ENCODE peak calls at places on chromosomes 1 and 21, in six cellular contexts. R, T, I, U, P and M are unnamed samples.

GRCh38 chr1:55194851-55195250 is 20.3 kb downstream of the USP24 start:
- DNase-seq in R (no peak), T (no peak), I (no peak), U (no peak), P (no peak), M (no peak)

GRCh38 chr1:51627672-51628071 is 10.8 kb downstream of the OSBPL9 start:
- DNase-seq in R (no peak), T (no peak), I (no peak), U (peak; percentile 34), P (no peak), M (no peak)

GRCh38 chr1:145706282-145706681 is 886 bp downstream of the PDZK1 start:
- DNase-seq in R (no peak), T (no peak), I (no peak), U (no peak), P (no peak), M (no peak)

GRCh38 chr21:42038826-42039425 is 28.8 kb upstream of the ZBTB21 start:
- DNase-seq in R (no peak), T (no peak), I (no peak), U (no peak), P (peak; percentile 21), M (no peak)

GRCh38 chr1:70764747-70765146 is 282.9 kb downstream of the PTGER3 start:
- DNase-seq in R (no peak), T (no peak), I (no peak), U (no peak), P (no peak), M (no peak)

GRCh38 chr1:109499661-109500536 is 6.0 kb downstream of the CYB561D1 start:
- DNase-seq in R (no peak), T (no peak), I (peak; percentile 77), U (peak; percentile 53), P (no peak), M (no peak)

GRCh38 chr21:42651515-42652401 is 1.7 kb upstream of the PDE9A start:
- DNase-seq in R (no peak), T (no peak), I (peak; percentile 67), U (peak; percentile 58), P (peak; percentile 76), M (no peak)

GRCh38 chr1:183019126-183019740 is 4.0 kb upstream of the LAMC1 start:
- DNase-seq in R (no peak), T (no peak), I (no peak), U (no peak), P (no peak), M (no peak)

GRCh38 chr21:16179732-16180131 is 449.9 kb downstream of the USP25 start:
- DNase-seq in R (no peak), T (no peak), I (no peak), U (no peak), P (no peak), M (no peak)

GRCh38 chr1:207333620-207334019 is 12.1 kb downstream of the CD55 start:
- DNase-seq in R (no peak), T (no peak), I (no peak), U (no peak), P (no peak), M (no peak)

GRCh38 chr1:56477164-56478111 is 101.9 kb downstream of the PLPP3 start:
- DNase-seq in R (no peak), T (peak; percentile 87), I (peak; percentile 89), U (no peak), P (peak; percentile 85), M (no peak)

GRCh38 chr1:216173315-216173714 is 249.9 kb downstream of the USH2A start:
- DNase-seq in R (no peak), T (no peak), I (no peak), U (peak; percentile 17), P (no peak), M (no peak)

GRCh38 chr1:203287109-203287893 is 18.0 kb upstream of the BTG2 start:
- DNase-seq in R (no peak), T (peak; percentile 82), I (peak; percentile 88), U (no peak), P (peak; percentile 96), M (peak; percentile 98)

GRCh38 chr1:96259399-96259798 is 462.2 kb upstream of the PTBP2 start:
- DNase-seq in R (no peak), T (no peak), I (no peak), U (peak; percentile 81), P (no peak), M (no peak)

GRCh38 chr1:180742663-180743062 is 110.8 kb downstream of the XPR1 start:
- DNase-seq in R (no peak), T (no peak), I (no peak), U (no peak), P (no peak), M (no peak)

GRCh38 chr1:67675800-67676199 is 9.2 kb upstream of the GADD45A start:
- DNase-seq in R (no peak), T (no peak), I (no peak), U (no peak), P (no peak), M (no peak)

GRCh38 chr1:98792123-98792522 is 130.6 kb downstream of the SNX7 start:
- DNase-seq in R (no peak), T (no peak), I (no peak), U (peak; percentile 28), P (no peak), M (no peak)